ENCODE peak calls at places on chromosome 13, in seven cellular contexts. B is GM12891, R is HepG2, W is GM12892, K is K562, O is GM12878, Y is H1. U is an unnamed sample.

GRCh38 chr13:98285317-98285716 is 108.2 kb upstream of the RNF113B start:
- DNase-seq in W (no peak), R (no peak), O (no peak), B (no peak), K (no peak), Y (no peak), U (peak)

GRCh38 chr13:44380404-44381165 is 7.0 kb downstream of the SERP2 start:
- DNase-seq in W (no peak), K (no peak), B (no peak), R (no peak), Y (no peak), O (no peak), U (no peak)

GRCh38 chr13:110327036-110327790 is 20.1 kb downstream of the COL4A2 start:
- DNase-seq in K (no peak), Y (no peak), O (no peak), W (no peak), R (no peak), B (no peak), U (no peak)

GRCh38 chr13:99075268-99076191 is 97.7 kb upstream of the DOCK9 start:
- DNase-seq in Y (no peak), O (peak), R (no peak), K (no peak), W (no peak), B (no peak), U (no peak)

GRCh38 chr13:24032252-24032651 is 128.3 kb upstream of the SPATA13 start:
- DNase-seq in R (no peak), B (no peak), Y (no peak), K (no peak), O (no peak), W (no peak), U (no peak)

GRCh38 chr13:111943229-111943795 is 123.6 kb upstream of the SOX1 start:
- DNase-seq in O (no peak), B (no peak), K (no peak), W (no peak), R (no peak), Y (peak), U (no peak)

GRCh38 chr13:99601535-99601934 is 100.3 kb downstream of the TM9SF2 start:
- DNase-seq in R (no peak), K (no peak), O (no peak), Y (no peak), W (no peak), B (no peak), U (no peak)

GRCh38 chr13:34682406-34682805 is 259.7 kb upstream of the NBEA start:
- DNase-seq in R (no peak), Y (no peak), K (no peak), B (no peak), O (no peak), W (no peak), U (no peak)

GRCh38 chr13:51033431-51034185 is 77.5 kb downstream of the C13orf42 start:
- DNase-seq in K (no peak), R (no peak), O (no peak), Y (peak), B (no peak), W (no peak), U (no peak)

GRCh38 chr13:78978381-78978998 is 319.5 kb upstream of the OBI1 start:
- DNase-seq in W (no peak), Y (no peak), B (peak), R (peak), K (peak), O (peak), U (peak)

GRCh38 chr13:40940841-40941240 is 78.3 kb downstream of the ELF1 start:
- DNase-seq in K (no peak), R (no peak), B (no peak), W (no peak), O (no peak), Y (no peak), U (no peak)

GRCh38 chr13:114132419-114133121 is at the start of gene RASA3:
- DNase-seq in R (no peak), K (peak), B (peak), Y (peak), O (no peak), W (peak), U (peak)

GRCh38 chr13:42532561-42533335 is 41.2 kb upstream of the TNFSF11 start:
- DNase-seq in B (no peak), R (no peak), W (no peak), Y (no peak), K (no peak), O (peak), U (no peak)
- TF ChIP-seq TAF1 in B (no peak), R (no peak), W (no peak), Y (no peak), K (no peak), O (no peak), U (no peak)

GRCh38 chr13:73467103-73467502 is 408.3 kb downstream of the KLF5 start:
- DNase-seq in Y (no peak), W (no peak), K (no peak), O (no peak), R (no peak), B (no peak), U (no peak)

GRCh38 chr13:73464758-73465628 is 406.2 kb downstream of the KLF5 start:
- DNase-seq in O (no peak), W (no peak), R (no peak), B (no peak), K (peak), Y (no peak), U (no peak)

GRCh38 chr13:73466561-73466960 is 407.8 kb downstream of the KLF5 start:
- DNase-seq in K (no peak), W (no peak), R (no peak), B (no peak), Y (no peak), O (no peak), U (no peak)

GRCh38 chr13:73462241-73462640 is 403.4 kb downstream of the KLF5 start:
- DNase-seq in B (no peak), Y (no peak), O (no peak), R (no peak), K (no peak), W (no peak), U (no peak)

DNA sequence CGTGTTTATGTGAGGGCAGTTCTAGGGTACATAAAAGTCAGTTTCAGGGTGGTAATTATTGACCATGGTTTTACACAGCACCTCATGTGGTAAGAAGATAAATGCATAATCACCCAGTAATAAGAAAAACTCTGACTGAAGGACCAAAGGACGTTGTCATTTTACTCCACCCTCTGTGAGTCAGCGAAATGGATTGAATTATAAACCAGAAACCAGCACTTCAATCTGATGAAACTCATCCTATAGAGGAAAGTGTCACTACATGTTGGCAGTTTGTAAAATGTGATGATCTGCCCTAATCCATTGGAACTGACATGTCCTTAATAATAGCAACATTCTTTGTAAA is 406.8 kb downstream of the KLF5 start:
- DNase-seq in R (no peak), B (no peak), K (no peak), Y (no peak), O (no peak), W (no peak), U (no peak)
- TF ChIP-seq TAF1 in R (no peak), B (no peak), K (no peak), Y (no peak), O (no peak), W (no peak), U (no peak)

DNA sequence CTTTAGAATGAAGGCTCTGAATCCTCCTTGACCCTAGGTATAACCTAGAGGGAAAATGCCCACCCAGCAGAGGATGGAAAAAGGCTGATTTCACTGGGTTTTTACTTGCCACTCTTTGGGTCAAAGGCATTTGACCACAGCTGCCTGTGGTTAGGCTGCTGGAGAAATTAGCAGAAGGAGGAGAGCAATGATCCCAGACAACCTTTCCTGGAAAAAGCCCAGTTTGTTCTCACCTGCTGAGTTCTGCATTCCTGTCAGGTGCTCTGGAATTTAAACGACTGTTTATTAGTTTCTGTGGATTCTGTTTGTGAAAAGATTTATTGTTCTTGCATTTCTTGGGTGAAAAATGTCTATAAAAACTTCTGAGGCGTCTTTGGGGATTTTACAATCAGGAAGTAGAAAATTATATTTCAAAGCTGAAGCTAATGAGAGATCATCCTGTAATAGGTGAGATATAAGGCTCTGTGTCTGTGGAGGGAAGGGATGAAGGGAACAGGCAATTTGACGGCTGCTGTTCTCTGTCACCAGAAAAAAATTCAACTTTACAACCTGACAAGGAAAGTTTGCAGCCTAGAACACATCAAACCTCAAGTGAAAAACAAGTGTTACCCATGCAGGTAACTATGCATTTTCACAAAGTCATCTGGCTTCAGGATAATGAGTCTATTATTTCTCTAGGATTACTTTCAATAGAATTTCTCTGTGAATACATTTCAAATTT is 519.7 kb downstream of the DIAPH3 start:
- DNase-seq in K (no peak), R (no peak), Y (no peak), W (no peak), O (no peak), B (no peak), U (no peak)
- TF ChIP-seq TAF1 in K (no peak), R (no peak), Y (no peak), W (no peak), O (no peak), B (no peak), U (no peak)

GRCh38 chr13:90846956-90847355 is 500.5 kb upstream of the MIR17HG start:
- DNase-seq in O (no peak), Y (no peak), K (no peak), W (no peak), B (no peak), R (no peak), U (peak)
- TF ChIP-seq TAF1 in O (no peak), Y (no peak), K (no peak), W (no peak), B (no peak), R (no peak), U (no peak)

GRCh38 chr13:30805132-30805537 is 69.8 kb downstream of the ALOX5AP start:
- DNase-seq in B (no peak), W (no peak), R (peak), O (no peak), K (no peak), Y (no peak), U (no peak)

GRCh38 chr13:30808600-30808999 is 73.3 kb downstream of the ALOX5AP start:
- DNase-seq in K (no peak), W (no peak), Y (no peak), B (no peak), O (no peak), R (no peak), U (no peak)

GRCh38 chr13:30805603-30806011 is 70.3 kb downstream of the ALOX5AP start:
- DNase-seq in K (no peak), Y (no peak), O (no peak), R (peak), W (no peak), B (no peak), U (peak)

GRCh38 chr13:30806784-30807183 is 71.4 kb downstream of the ALOX5AP start:
- DNase-seq in Y (no peak), K (no peak), W (no peak), R (no peak), O (no peak), B (no peak), U (no peak)

DNA sequence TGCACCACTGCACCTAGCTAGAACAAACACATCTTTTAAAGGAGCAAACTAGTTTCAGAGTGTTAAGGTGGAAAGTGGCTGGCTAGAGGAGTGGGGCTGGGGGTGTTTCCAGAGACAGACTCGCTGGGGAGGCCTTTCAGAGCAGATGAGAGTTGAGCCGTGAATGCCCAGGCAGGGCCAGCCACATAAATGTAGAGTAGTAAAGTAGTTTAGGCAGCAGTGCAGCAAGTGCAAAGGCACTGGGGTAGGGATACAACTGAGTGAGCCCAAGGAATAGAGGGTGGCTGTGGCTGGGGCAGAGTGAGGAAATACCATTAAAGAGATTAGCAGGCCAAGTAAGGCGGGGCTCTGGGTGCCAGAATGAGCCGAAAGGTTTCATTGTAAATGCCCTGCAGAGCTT is 72.0 kb downstream of the ALOX5AP start:
- DNase-seq in B (no peak), Y (no peak), K (no peak), W (no peak), R (no peak), O (no peak), U (no peak)
- TF ChIP-seq TAF1 in B (no peak), Y (no peak), K (no peak), W (no peak), R (no peak), O (no peak), U (no peak)

GRCh38 chr13:77398825-77399620 is 72.1 kb upstream of the MYCBP2 start:
- DNase-seq in W (no peak), Y (no peak), O (no peak), R (no peak), B (no peak), K (no peak), U (no peak)
- TF ChIP-seq TAF1 in W (no peak), Y (no peak), O (no peak), R (no peak), B (no peak), K (no peak), U (no peak)

DNA sequence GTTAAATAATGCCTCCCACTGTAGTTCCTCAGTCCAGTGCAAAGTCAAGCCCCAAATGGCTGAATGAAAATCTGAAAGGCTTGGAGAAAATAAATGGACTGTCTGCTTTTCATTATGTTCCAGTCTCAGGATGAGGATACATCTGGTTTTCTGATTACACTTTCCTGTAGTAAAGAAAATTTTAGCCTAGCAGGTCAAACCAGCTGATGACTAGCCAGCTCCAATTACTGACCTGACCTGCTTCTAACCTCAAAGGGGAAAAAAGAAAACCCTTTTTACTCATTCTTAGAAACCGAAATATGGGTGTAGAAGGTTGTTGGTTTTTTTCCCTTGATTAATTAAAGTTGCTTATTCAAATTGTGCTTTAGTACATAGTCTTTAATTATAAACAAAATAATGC is 418.4 kb downstream of the EFNB2 start:
- DNase-seq in R (no peak), Y (no peak), K (no peak), W (no peak), O (no peak), B (no peak), U (peak)
- TF ChIP-seq TAF1 in R (no peak), Y (no peak), K (no peak), W (no peak), O (no peak), B (no peak), U (no peak)

U was measured in SK-N-SH.